ENCODE peak calls at places on chromosomes 16 and 17, in eight cellular contexts. One of them, this sample, is unnamed.
A peak's percentile ranks its signal among the peaks of the same experiment; 100 is the strongest.

GRCh38 chr16:83847371-83848225 is 39.8 kb downstream of the HSBP1 start:
- DNase-seq in glomerular endothelial cell: no peak
- DNase-seq in globus pallidus: no peak
- DNase-seq in GM13977: peak; percentile 3
- DNase-seq in tibial nerve: no peak
- DNase-seq in omental fat pad: no peak
- DNase-seq in activated CD4-positive, alpha-beta T cell treated with anti-CD3 and anti-CD28 coated beads, Interleukin-2, amount 10 ng/mL, durations not matched to agents 7 days and 5 days: no peak
- DNase-seq in stimulated activated CD8-positive, alpha-beta memory T cell treated with anti-CD3 and anti-CD28 coated beads, Interleukin-4, amount 100 ng/mL, for 48 hours: no peak
- DNase-seq in this sample: no peak

GRCh38 chr17:42183741-42184711 is 1.2 kb downstream of the HCRT start:
- DNase-seq in glomerular endothelial cell: no peak
- DNase-seq in globus pallidus: peak; percentile 70
- DNase-seq in GM13977: peak; percentile 95
- DNase-seq in tibial nerve: peak; percentile 48
- DNase-seq in omental fat pad: peak; percentile 57
- DNase-seq in activated CD4-positive, alpha-beta T cell treated with anti-CD3 and anti-CD28 coated beads, Interleukin-2, amount 10 ng/mL, durations not matched to agents 7 days and 5 days: peak; percentile 71
- DNase-seq in stimulated activated CD8-positive, alpha-beta memory T cell treated with anti-CD3 and anti-CD28 coated beads, Interleukin-4, amount 100 ng/mL, for 48 hours: peak; percentile 88
- DNase-seq in this sample: peak; percentile 90

GRCh38 chr17:65071861-65072260 is 15.3 kb upstream of the GNA13 start:
- DNase-seq in glomerular endothelial cell: no peak
- DNase-seq in globus pallidus: no peak
- DNase-seq in GM13977: no peak
- DNase-seq in tibial nerve: no peak
- DNase-seq in omental fat pad: no peak
- DNase-seq in activated CD4-positive, alpha-beta T cell treated with anti-CD3 and anti-CD28 coated beads, Interleukin-2, amount 10 ng/mL, durations not matched to agents 7 days and 5 days: no peak
- DNase-seq in stimulated activated CD8-positive, alpha-beta memory T cell treated with anti-CD3 and anti-CD28 coated beads, Interleukin-4, amount 100 ng/mL, for 48 hours: no peak
- DNase-seq in this sample: no peak

GRCh38 chr16:54748611-54749190 is 182.0 kb upstream of the IRX5 start:
- DNase-seq in glomerular endothelial cell: no peak
- DNase-seq in globus pallidus: no peak
- DNase-seq in GM13977: no peak
- DNase-seq in tibial nerve: no peak
- DNase-seq in omental fat pad: no peak
- DNase-seq in activated CD4-positive, alpha-beta T cell treated with anti-CD3 and anti-CD28 coated beads, Interleukin-2, amount 10 ng/mL, durations not matched to agents 7 days and 5 days: no peak
- DNase-seq in stimulated activated CD8-positive, alpha-beta memory T cell treated with anti-CD3 and anti-CD28 coated beads, Interleukin-4, amount 100 ng/mL, for 48 hours: no peak
- DNase-seq in this sample: no peak

GRCh38 chr17:51153210-51154072 is at the start of gene NME1:
- DNase-seq in glomerular endothelial cell: peak; percentile 99
- DNase-seq in globus pallidus: peak; percentile 100
- DNase-seq in GM13977: peak; percentile 93
- DNase-seq in tibial nerve: peak; percentile 86
- DNase-seq in omental fat pad: peak; percentile 83
- DNase-seq in activated CD4-positive, alpha-beta T cell treated with anti-CD3 and anti-CD28 coated beads, Interleukin-2, amount 10 ng/mL, durations not matched to agents 7 days and 5 days: peak; percentile 98
- DNase-seq in stimulated activated CD8-positive, alpha-beta memory T cell treated with anti-CD3 and anti-CD28 coated beads, Interleukin-4, amount 100 ng/mL, for 48 hours: peak; percentile 99
- DNase-seq in this sample: peak; percentile 97

GRCh38 chr16:482468-483185 is 44.9 kb upstream of the CAPN15 start:
- DNase-seq in glomerular endothelial cell: no peak
- DNase-seq in globus pallidus: no peak
- DNase-seq in GM13977: no peak
- DNase-seq in tibial nerve: no peak
- DNase-seq in omental fat pad: no peak
- DNase-seq in activated CD4-positive, alpha-beta T cell treated with anti-CD3 and anti-CD28 coated beads, Interleukin-2, amount 10 ng/mL, durations not matched to agents 7 days and 5 days: no peak
- DNase-seq in stimulated activated CD8-positive, alpha-beta memory T cell treated with anti-CD3 and anti-CD28 coated beads, Interleukin-4, amount 100 ng/mL, for 48 hours: no peak
- DNase-seq in this sample: no peak

GRCh38 chr16:88651276-88651988 is 579 bp upstream of the CYBA start:
- DNase-seq in glomerular endothelial cell: no peak
- DNase-seq in globus pallidus: no peak
- DNase-seq in GM13977: peak; percentile 94
- DNase-seq in tibial nerve: no peak
- DNase-seq in omental fat pad: no peak
- DNase-seq in activated CD4-positive, alpha-beta T cell treated with anti-CD3 and anti-CD28 coated beads, Interleukin-2, amount 10 ng/mL, durations not matched to agents 7 days and 5 days: peak; percentile 84
- DNase-seq in stimulated activated CD8-positive, alpha-beta memory T cell treated with anti-CD3 and anti-CD28 coated beads, Interleukin-4, amount 100 ng/mL, for 48 hours: peak; percentile 88
- DNase-seq in this sample: peak; percentile 69

GRCh38 chr17:59825533-59826316 is 67.0 kb downstream of the TUBD1 start:
- DNase-seq in glomerular endothelial cell: no peak
- DNase-seq in globus pallidus: no peak
- DNase-seq in GM13977: no peak
- DNase-seq in tibial nerve: no peak
- DNase-seq in omental fat pad: no peak
- DNase-seq in activated CD4-positive, alpha-beta T cell treated with anti-CD3 and anti-CD28 coated beads, Interleukin-2, amount 10 ng/mL, durations not matched to agents 7 days and 5 days: no peak
- DNase-seq in stimulated activated CD8-positive, alpha-beta memory T cell treated with anti-CD3 and anti-CD28 coated beads, Interleukin-4, amount 100 ng/mL, for 48 hours: peak; percentile 61
- DNase-seq in this sample: no peak

GRCh38 chr16:79728048-79728922 is 127.7 kb upstream of the MAF start:
- DNase-seq in glomerular endothelial cell: no peak
- DNase-seq in globus pallidus: no peak
- DNase-seq in GM13977: no peak
- DNase-seq in tibial nerve: no peak
- DNase-seq in omental fat pad: no peak
- DNase-seq in activated CD4-positive, alpha-beta T cell treated with anti-CD3 and anti-CD28 coated beads, Interleukin-2, amount 10 ng/mL, durations not matched to agents 7 days and 5 days: no peak
- DNase-seq in stimulated activated CD8-positive, alpha-beta memory T cell treated with anti-CD3 and anti-CD28 coated beads, Interleukin-4, amount 100 ng/mL, for 48 hours: no peak
- DNase-seq in this sample: no peak

GRCh38 chr16:47492428-47493357 is 31.6 kb downstream of the PHKB start:
- DNase-seq in glomerular endothelial cell: no peak
- DNase-seq in globus pallidus: peak; percentile 51
- DNase-seq in GM13977: peak; percentile 32
- DNase-seq in tibial nerve: peak; percentile 68
- DNase-seq in omental fat pad: no peak
- DNase-seq in activated CD4-positive, alpha-beta T cell treated with anti-CD3 and anti-CD28 coated beads, Interleukin-2, amount 10 ng/mL, durations not matched to agents 7 days and 5 days: no peak
- DNase-seq in stimulated activated CD8-positive, alpha-beta memory T cell treated with anti-CD3 and anti-CD28 coated beads, Interleukin-4, amount 100 ng/mL, for 48 hours: peak; percentile 30
- DNase-seq in this sample: peak; percentile 71

GRCh38 chr17:45334701-45335677 is 18.2 kb upstream of the MAP3K14 start:
- DNase-seq in glomerular endothelial cell: no peak
- DNase-seq in globus pallidus: no peak
- DNase-seq in GM13977: no peak
- DNase-seq in tibial nerve: no peak
- DNase-seq in omental fat pad: no peak
- DNase-seq in activated CD4-positive, alpha-beta T cell treated with anti-CD3 and anti-CD28 coated beads, Interleukin-2, amount 10 ng/mL, durations not matched to agents 7 days and 5 days: no peak
- DNase-seq in stimulated activated CD8-positive, alpha-beta memory T cell treated with anti-CD3 and anti-CD28 coated beads, Interleukin-4, amount 100 ng/mL, for 48 hours: no peak
- DNase-seq in this sample: peak; percentile 15

GRCh38 chr16:74973304-74973703 is 11.6 kb downstream of the WDR59 start:
- DNase-seq in glomerular endothelial cell: no peak
- DNase-seq in globus pallidus: no peak
- DNase-seq in GM13977: no peak
- DNase-seq in tibial nerve: no peak
- DNase-seq in omental fat pad: no peak
- DNase-seq in activated CD4-positive, alpha-beta T cell treated with anti-CD3 and anti-CD28 coated beads, Interleukin-2, amount 10 ng/mL, durations not matched to agents 7 days and 5 days: no peak
- DNase-seq in stimulated activated CD8-positive, alpha-beta memory T cell treated with anti-CD3 and anti-CD28 coated beads, Interleukin-4, amount 100 ng/mL, for 48 hours: no peak
- DNase-seq in this sample: no peak

GRCh38 chr17:7459961-7460545 is 15.2 kb downstream of the CHRNB1 start:
- DNase-seq in glomerular endothelial cell: no peak
- DNase-seq in globus pallidus: no peak
- DNase-seq in GM13977: no peak
- DNase-seq in tibial nerve: no peak
- DNase-seq in omental fat pad: no peak
- DNase-seq in activated CD4-positive, alpha-beta T cell treated with anti-CD3 and anti-CD28 coated beads, Interleukin-2, amount 10 ng/mL, durations not matched to agents 7 days and 5 days: no peak
- DNase-seq in stimulated activated CD8-positive, alpha-beta memory T cell treated with anti-CD3 and anti-CD28 coated beads, Interleukin-4, amount 100 ng/mL, for 48 hours: no peak
- DNase-seq in this sample: no peak

GRCh38 chr16:14629612-14629918 is 495 bp downstream of the PARN start:
- DNase-seq in glomerular endothelial cell: no peak
- DNase-seq in globus pallidus: no peak
- DNase-seq in GM13977: no peak
- DNase-seq in tibial nerve: no peak
- DNase-seq in omental fat pad: no peak
- DNase-seq in activated CD4-positive, alpha-beta T cell treated with anti-CD3 and anti-CD28 coated beads, Interleukin-2, amount 10 ng/mL, durations not matched to agents 7 days and 5 days: no peak
- DNase-seq in stimulated activated CD8-positive, alpha-beta memory T cell treated with anti-CD3 and anti-CD28 coated beads, Interleukin-4, amount 100 ng/mL, for 48 hours: no peak
- DNase-seq in this sample: no peak

GRCh38 chr16:85554791-85555548 is 58.2 kb upstream of the GSE1 start:
- DNase-seq in glomerular endothelial cell: no peak
- DNase-seq in globus pallidus: no peak
- DNase-seq in GM13977: peak; percentile 83
- DNase-seq in tibial nerve: no peak
- DNase-seq in omental fat pad: no peak
- DNase-seq in activated CD4-positive, alpha-beta T cell treated with anti-CD3 and anti-CD28 coated beads, Interleukin-2, amount 10 ng/mL, durations not matched to agents 7 days and 5 days: peak; percentile 68
- DNase-seq in stimulated activated CD8-positive, alpha-beta memory T cell treated with anti-CD3 and anti-CD28 coated beads, Interleukin-4, amount 100 ng/mL, for 48 hours: peak; percentile 80
- DNase-seq in this sample: peak; percentile 82

GRCh38 chr17:1764274-1764673 is 2.4 kb downstream of the SERPINF1 start:
- DNase-seq in glomerular endothelial cell: no peak
- DNase-seq in globus pallidus: no peak
- DNase-seq in GM13977: no peak
- DNase-seq in tibial nerve: peak; percentile 74
- DNase-seq in omental fat pad: no peak
- DNase-seq in activated CD4-positive, alpha-beta T cell treated with anti-CD3 and anti-CD28 coated beads, Interleukin-2, amount 10 ng/mL, durations not matched to agents 7 days and 5 days: peak; percentile 90
- DNase-seq in stimulated activated CD8-positive, alpha-beta memory T cell treated with anti-CD3 and anti-CD28 coated beads, Interleukin-4, amount 100 ng/mL, for 48 hours: peak; percentile 53
- DNase-seq in this sample: peak; percentile 74

GRCh38 chr17:2106308-2106707 is 51.4 kb downstream of the HIC1 start:
- DNase-seq in glomerular endothelial cell: no peak
- DNase-seq in globus pallidus: no peak
- DNase-seq in GM13977: no peak
- DNase-seq in tibial nerve: no peak
- DNase-seq in omental fat pad: no peak
- DNase-seq in activated CD4-positive, alpha-beta T cell treated with anti-CD3 and anti-CD28 coated beads, Interleukin-2, amount 10 ng/mL, durations not matched to agents 7 days and 5 days: no peak
- DNase-seq in stimulated activated CD8-positive, alpha-beta memory T cell treated with anti-CD3 and anti-CD28 coated beads, Interleukin-4, amount 100 ng/mL, for 48 hours: no peak
- DNase-seq in this sample: no peak

GRCh38 chr17:7929158-7930029 is at the start of gene KCNAB3:
- DNase-seq in glomerular endothelial cell: no peak
- DNase-seq in globus pallidus: peak; percentile 66
- DNase-seq in GM13977: no peak
- DNase-seq in tibial nerve: no peak
- DNase-seq in omental fat pad: no peak
- DNase-seq in activated CD4-positive, alpha-beta T cell treated with anti-CD3 and anti-CD28 coated beads, Interleukin-2, amount 10 ng/mL, durations not matched to agents 7 days and 5 days: peak; percentile 60
- DNase-seq in stimulated activated CD8-positive, alpha-beta memory T cell treated with anti-CD3 and anti-CD28 coated beads, Interleukin-4, amount 100 ng/mL, for 48 hours: peak; percentile 58
- DNase-seq in this sample: no peak

GRCh38 chr17:29214215-29215146 is 32.2 kb upstream of the CRYBA1 start:
- DNase-seq in glomerular endothelial cell: no peak
- DNase-seq in globus pallidus: no peak
- DNase-seq in GM13977: no peak
- DNase-seq in tibial nerve: no peak
- DNase-seq in omental fat pad: no peak
- DNase-seq in activated CD4-positive, alpha-beta T cell treated with anti-CD3 and anti-CD28 coated beads, Interleukin-2, amount 10 ng/mL, durations not matched to agents 7 days and 5 days: no peak
- DNase-seq in stimulated activated CD8-positive, alpha-beta memory T cell treated with anti-CD3 and anti-CD28 coated beads, Interleukin-4, amount 100 ng/mL, for 48 hours: no peak
- DNase-seq in this sample: no peak